ENCODE peak calls at places on chromosomes 5 and 9, in nine cellular contexts. One of them, this sample, is unnamed.

GRCh38 chr5:98794001-98794400 is 20.5 kb downstream of the RGMB start:
- DNase-seq in mammary epithelial cell: no peak
- DNase-seq in uterus: no peak
- DNase-seq in RWPE1: no peak
- DNase-seq in ovary: no peak
- DNase-seq in osteoblast: no peak
- DNase-seq in heart left ventricle: no peak
- DNase-seq in testis: no peak
- DNase-seq in fibroblast of mammary gland: no peak
- DNase-seq in this sample: no peak

GRCh38 chr5:89707891-89708290 is 701.7 kb downstream of the CETN3 start:
- DNase-seq in mammary epithelial cell: no peak
- DNase-seq in uterus: no peak
- DNase-seq in RWPE1: no peak
- DNase-seq in ovary: no peak
- DNase-seq in osteoblast: no peak
- DNase-seq in heart left ventricle: no peak
- DNase-seq in testis: no peak
- DNase-seq in fibroblast of mammary gland: no peak
- DNase-seq in this sample: no peak

GRCh38 chr5:171924493-171925122 is 81.8 kb downstream of the FBXW11 start:
- DNase-seq in mammary epithelial cell: no peak
- DNase-seq in uterus: no peak
- DNase-seq in RWPE1: no peak
- DNase-seq in ovary: no peak
- DNase-seq in osteoblast: no peak
- DNase-seq in heart left ventricle: no peak
- DNase-seq in testis: no peak
- DNase-seq in fibroblast of mammary gland: no peak
- DNase-seq in this sample: no peak

GRCh38 chr9:82784595-82784994 is 278.3 kb downstream of the RASEF start:
- DNase-seq in mammary epithelial cell: no peak
- DNase-seq in uterus: no peak
- DNase-seq in RWPE1: no peak
- DNase-seq in ovary: no peak
- DNase-seq in osteoblast: no peak
- DNase-seq in heart left ventricle: no peak
- DNase-seq in testis: no peak
- DNase-seq in fibroblast of mammary gland: no peak
- DNase-seq in this sample: no peak

GRCh38 chr5:177498013-177498847 is 826 bp upstream of the PDLIM7 start:
- DNase-seq in mammary epithelial cell: peak
- DNase-seq in uterus: no peak
- DNase-seq in RWPE1: no peak
- DNase-seq in ovary: peak
- DNase-seq in osteoblast: peak
- DNase-seq in heart left ventricle: peak
- DNase-seq in testis: peak
- DNase-seq in fibroblast of mammary gland: no peak
- DNase-seq in this sample: no peak

GRCh38 chr9:30522486-30522885 is 1862.0 kb upstream of the ACO1 start:
- DNase-seq in mammary epithelial cell: no peak
- DNase-seq in uterus: no peak
- DNase-seq in RWPE1: no peak
- DNase-seq in ovary: no peak
- DNase-seq in osteoblast: no peak
- DNase-seq in heart left ventricle: no peak
- DNase-seq in testis: no peak
- DNase-seq in fibroblast of mammary gland: no peak
- DNase-seq in this sample: no peak

GRCh38 chr9:116095403-116095802 is 58.2 kb upstream of the PAPPA start:
- DNase-seq in mammary epithelial cell: no peak
- DNase-seq in uterus: no peak
- DNase-seq in RWPE1: no peak
- DNase-seq in ovary: no peak
- DNase-seq in osteoblast: no peak
- DNase-seq in heart left ventricle: no peak
- DNase-seq in testis: no peak
- DNase-seq in fibroblast of mammary gland: no peak
- DNase-seq in this sample: no peak

GRCh38 chr9:32350682-32351081 is 33.8 kb upstream of the ACO1 start:
- DNase-seq in mammary epithelial cell: peak
- DNase-seq in uterus: no peak
- DNase-seq in RWPE1: peak
- DNase-seq in ovary: no peak
- DNase-seq in osteoblast: no peak
- DNase-seq in heart left ventricle: no peak
- DNase-seq in testis: no peak
- DNase-seq in fibroblast of mammary gland: peak
- DNase-seq in this sample: no peak

GRCh38 chr9:99185904-99186303 is 35.8 kb downstream of the ALG2 start:
- DNase-seq in mammary epithelial cell: no peak
- DNase-seq in uterus: no peak
- DNase-seq in RWPE1: no peak
- DNase-seq in ovary: no peak
- DNase-seq in osteoblast: no peak
- DNase-seq in heart left ventricle: no peak
- DNase-seq in testis: no peak
- DNase-seq in fibroblast of mammary gland: no peak
- DNase-seq in this sample: no peak

GRCh38 chr9:17807670-17808282 is 228.9 kb downstream of the SH3GL2 start:
- DNase-seq in mammary epithelial cell: no peak
- DNase-seq in uterus: no peak
- DNase-seq in RWPE1: no peak
- DNase-seq in ovary: no peak
- DNase-seq in osteoblast: no peak
- DNase-seq in heart left ventricle: no peak
- DNase-seq in testis: no peak
- DNase-seq in fibroblast of mammary gland: no peak
- DNase-seq in this sample: no peak

DNA sequence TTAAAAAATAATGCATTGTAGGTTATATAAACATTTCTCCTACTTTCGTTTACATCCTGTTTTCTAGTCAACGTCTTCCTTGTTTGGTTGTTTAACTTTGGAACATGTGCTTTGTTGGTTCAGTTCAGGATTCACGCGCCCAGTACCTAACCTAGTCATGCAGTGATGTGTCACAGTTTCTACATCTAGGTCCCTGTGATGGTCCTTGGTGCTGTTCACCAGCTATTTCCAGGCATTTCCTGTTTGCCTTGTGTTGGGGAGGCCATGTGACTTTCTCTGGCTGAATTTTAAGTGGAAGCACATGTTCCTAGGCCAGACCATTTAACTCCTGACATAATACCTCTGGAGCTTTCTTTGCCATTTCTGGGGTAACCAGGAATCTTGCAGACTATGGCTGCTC is 292.3 kb downstream of the SMARCA2 start:
- DNase-seq in mammary epithelial cell: peak
- DNase-seq in uterus: no peak
- DNase-seq in RWPE1: no peak
- DNase-seq in ovary: no peak
- DNase-seq in osteoblast: no peak
- DNase-seq in heart left ventricle: no peak
- DNase-seq in testis: no peak
- DNase-seq in fibroblast of mammary gland: peak
- DNase-seq in this sample: no peak
- TF ChIP-seq CTCF in mammary epithelial cell: no peak
- TF ChIP-seq CTCF in uterus: no peak
- TF ChIP-seq CTCF in RWPE1: no peak
- TF ChIP-seq CTCF in ovary: no peak
- TF ChIP-seq CTCF in osteoblast: no peak
- TF ChIP-seq CTCF in heart left ventricle: no peak
- TF ChIP-seq CTCF in testis: no peak
- TF ChIP-seq CTCF in fibroblast of mammary gland: no peak
- TF ChIP-seq CTCF in this sample: no peak

DNA sequence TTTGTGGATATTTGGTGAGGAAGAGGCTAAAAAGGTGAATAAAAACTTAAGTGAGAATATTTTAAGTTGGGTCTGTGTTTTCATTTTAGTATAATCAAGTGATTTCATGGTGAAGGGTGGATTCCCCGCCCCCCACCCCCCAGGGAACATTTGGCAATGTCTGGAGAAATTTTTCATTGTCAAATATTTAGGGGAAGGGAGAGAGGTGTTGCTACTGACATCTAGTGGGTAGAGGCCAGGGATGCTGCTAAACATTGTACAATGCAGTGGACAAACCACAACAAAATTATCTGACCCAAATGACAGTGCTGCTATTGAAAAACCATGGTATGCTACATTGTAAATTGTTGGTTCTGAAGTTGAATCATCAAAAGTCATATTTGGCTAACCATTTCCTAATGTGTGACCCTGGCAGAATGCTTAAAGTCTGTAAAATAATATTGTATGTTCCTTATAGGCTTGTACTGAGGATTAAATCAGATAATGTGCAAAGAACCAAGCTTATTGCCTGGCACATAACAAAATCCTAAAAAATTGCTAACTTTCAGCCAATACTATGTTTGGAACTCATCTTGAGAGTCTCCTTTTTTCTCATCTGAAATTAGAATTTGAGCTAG is 5.6 kb downstream of the C5orf24 start:
- DNase-seq in mammary epithelial cell: peak
- DNase-seq in uterus: no peak
- DNase-seq in RWPE1: peak
- DNase-seq in ovary: no peak
- DNase-seq in osteoblast: peak
- DNase-seq in heart left ventricle: no peak
- DNase-seq in testis: peak
- DNase-seq in fibroblast of mammary gland: peak
- DNase-seq in this sample: no peak
- TF ChIP-seq CTCF in mammary epithelial cell: peak
- TF ChIP-seq CTCF in uterus: no peak
- TF ChIP-seq CTCF in RWPE1: peak
- TF ChIP-seq CTCF in ovary: no peak
- TF ChIP-seq CTCF in osteoblast: peak
- TF ChIP-seq CTCF in heart left ventricle: peak
- TF ChIP-seq CTCF in testis: no peak
- TF ChIP-seq CTCF in fibroblast of mammary gland: peak
- TF ChIP-seq CTCF in this sample: no peak

GRCh38 chr5:83718195-83718825 is 2.3 kb downstream of the HAPLN1 start:
- DNase-seq in mammary epithelial cell: peak
- DNase-seq in uterus: no peak
- DNase-seq in RWPE1: peak
- DNase-seq in ovary: no peak
- DNase-seq in osteoblast: peak
- DNase-seq in heart left ventricle: peak
- DNase-seq in testis: peak
- DNase-seq in fibroblast of mammary gland: peak
- DNase-seq in this sample: no peak
- TF ChIP-seq CTCF in mammary epithelial cell: peak
- TF ChIP-seq CTCF in uterus: peak
- TF ChIP-seq CTCF in RWPE1: peak
- TF ChIP-seq CTCF in ovary: peak
- TF ChIP-seq CTCF in osteoblast: peak
- TF ChIP-seq CTCF in heart left ventricle: peak
- TF ChIP-seq CTCF in testis: peak
- TF ChIP-seq CTCF in fibroblast of mammary gland: peak
- TF ChIP-seq CTCF in this sample: peak

GRCh38 chr9:5712651-5713360 is 83.9 kb downstream of the RIC1 start:
- DNase-seq in mammary epithelial cell: no peak
- DNase-seq in uterus: no peak
- DNase-seq in RWPE1: no peak
- DNase-seq in ovary: no peak
- DNase-seq in osteoblast: no peak
- DNase-seq in heart left ventricle: no peak
- DNase-seq in testis: no peak
- DNase-seq in fibroblast of mammary gland: no peak
- DNase-seq in this sample: no peak

GRCh38 chr9:5718296-5719032 is 89.6 kb downstream of the RIC1 start:
- DNase-seq in mammary epithelial cell: no peak
- DNase-seq in uterus: no peak
- DNase-seq in RWPE1: no peak
- DNase-seq in ovary: no peak
- DNase-seq in osteoblast: no peak
- DNase-seq in heart left ventricle: no peak
- DNase-seq in testis: no peak
- DNase-seq in fibroblast of mammary gland: peak
- DNase-seq in this sample: no peak

GRCh38 chr9:5715548-5716127 is 86.7 kb downstream of the RIC1 start:
- DNase-seq in mammary epithelial cell: no peak
- DNase-seq in uterus: no peak
- DNase-seq in RWPE1: no peak
- DNase-seq in ovary: no peak
- DNase-seq in osteoblast: no peak
- DNase-seq in heart left ventricle: no peak
- DNase-seq in testis: no peak
- DNase-seq in fibroblast of mammary gland: no peak
- DNase-seq in this sample: no peak

GRCh38 chr9:5719546-5719945 is 90.6 kb downstream of the RIC1 start:
- DNase-seq in mammary epithelial cell: no peak
- DNase-seq in uterus: no peak
- DNase-seq in RWPE1: no peak
- DNase-seq in ovary: no peak
- DNase-seq in osteoblast: no peak
- DNase-seq in heart left ventricle: no peak
- DNase-seq in testis: no peak
- DNase-seq in fibroblast of mammary gland: peak
- DNase-seq in this sample: no peak

DNA sequence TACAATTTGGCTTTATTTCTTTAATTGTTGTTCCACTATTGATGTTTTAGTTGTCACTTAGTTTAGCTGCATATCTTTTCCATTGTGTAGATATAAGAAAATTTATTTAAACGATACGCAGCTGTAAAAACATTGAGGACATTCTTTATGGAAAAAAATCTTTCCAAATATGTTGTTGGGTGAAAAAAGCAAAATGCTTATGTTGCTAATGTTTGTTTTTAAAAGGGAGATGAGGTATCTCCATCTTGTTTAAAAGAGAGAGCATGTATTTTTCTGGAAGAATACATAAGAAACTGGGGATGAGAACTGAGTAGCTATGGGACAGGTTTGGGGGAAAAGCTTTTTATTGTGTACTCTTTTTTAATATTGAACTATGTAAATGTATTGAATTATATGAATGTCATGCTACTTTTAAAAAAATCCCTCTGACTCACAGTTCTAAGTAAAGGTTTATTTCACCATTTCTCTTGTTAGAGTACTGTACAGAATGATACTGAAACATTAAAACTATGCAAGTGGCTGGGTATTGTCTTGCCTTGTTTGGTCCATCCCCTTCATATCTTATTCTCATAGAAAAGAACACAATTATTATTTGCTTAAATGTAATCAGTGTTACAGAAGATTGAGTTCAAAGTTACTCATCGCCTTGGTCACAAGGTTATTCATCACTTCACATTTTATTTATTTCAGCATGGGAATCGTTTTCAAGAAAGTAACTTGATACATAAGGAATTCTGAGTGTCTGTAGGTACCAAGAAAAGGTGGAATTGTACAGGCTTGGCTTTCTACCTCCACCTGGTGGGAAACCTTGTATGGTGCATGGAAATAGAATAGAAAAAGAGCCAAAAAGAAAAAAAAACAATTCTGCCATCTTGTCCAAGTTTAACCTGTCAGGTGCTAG is 85.8 kb downstream of the RIC1 start:
- DNase-seq in mammary epithelial cell: peak
- DNase-seq in uterus: no peak
- DNase-seq in RWPE1: peak
- DNase-seq in ovary: no peak
- DNase-seq in osteoblast: peak
- DNase-seq in heart left ventricle: no peak
- DNase-seq in testis: no peak
- DNase-seq in fibroblast of mammary gland: peak
- DNase-seq in this sample: no peak
- TF ChIP-seq CTCF in mammary epithelial cell: peak
- TF ChIP-seq CTCF in uterus: no peak
- TF ChIP-seq CTCF in RWPE1: peak
- TF ChIP-seq CTCF in ovary: no peak
- TF ChIP-seq CTCF in osteoblast: peak
- TF ChIP-seq CTCF in heart left ventricle: no peak
- TF ChIP-seq CTCF in testis: no peak
- TF ChIP-seq CTCF in fibroblast of mammary gland: peak
- TF ChIP-seq CTCF in this sample: no peak